ENCODE peak calls at places on chromosomes 7 and 10, in nine cellular contexts. V, P, B, J, Y, L, I, E and T are unnamed samples. For H3K4me1, the result is how much of the 10 kb centered on the place peaks cover.

GRCh38 chr10:27390681-27391080 is 113.4 kb upstream of the RAB18 start:
- DNase-seq in V (no peak), P (no peak), B (no peak), J (peak), Y (no peak), L (no peak), I (no peak), E (no peak), T (no peak)

GRCh38 chr10:5816170-5816569 is 2.9 kb upstream of the GDI2 start:
- DNase-seq in V (peak), P (no peak), B (no peak), J (no peak), Y (no peak), L (no peak), I (no peak), E (no peak), T (no peak)

GRCh38 chr7:128431754-128432153 is 22.0 kb upstream of the IMPDH1 start:
- DNase-seq in V (no peak), P (no peak), B (no peak), J (no peak), Y (no peak), L (no peak), I (no peak), E (no peak), T (no peak)

GRCh38 chr7:29247962-29248236 is 53.3 kb downstream of the CHN2 start:
- DNase-seq in V (no peak), P (no peak), B (no peak), J (no peak), Y (no peak), L (peak), I (no peak), E (no peak), T (no peak)

GRCh38 chr7:30920021-30920583 is 8.4 kb downstream of the AQP1 start:
- DNase-seq in V (no peak), P (peak), B (peak), J (peak), Y (no peak), L (no peak), I (peak), E (peak), T (peak)

GRCh38 chr10:33260403-33261239 is 73.8 kb downstream of the NRP1 start:
- DNase-seq in V (no peak), P (no peak), B (no peak), J (no peak), Y (no peak), L (no peak), I (no peak), E (no peak), T (no peak)

GRCh38 chr10:132551093-132551807 is 13.7 kb downstream of the INPP5A start:
- DNase-seq in V (peak), P (no peak), B (no peak), J (no peak), Y (no peak), L (no peak), I (no peak), E (no peak), T (no peak)

GRCh38 chr7:97011104-97011503 is 5.8 kb downstream of the DLX6 start:
- DNase-seq in V (no peak), P (no peak), B (no peak), J (no peak), Y (no peak), L (no peak), I (no peak), E (no peak), T (no peak)

GRCh38 chr10:22875584-22875983 is 52.3 kb upstream of the ARMC3 start:
- DNase-seq in V (no peak), P (no peak), B (no peak), J (no peak), Y (no peak), L (no peak), I (no peak), E (no peak), T (no peak)

GRCh38 chr7:20798081-20798693 is 11.5 kb upstream of the SP8 start:
- DNase-seq in V (no peak), P (no peak), B (no peak), J (peak), Y (no peak), L (no peak), I (no peak), E (no peak), T (peak)

GRCh38 chr7:30706316-30706715 is 24.1 kb upstream of the CRHR2 start:
- DNase-seq in V (no peak), P (no peak), B (no peak), J (no peak), Y (no peak), L (no peak), I (no peak), E (no peak), T (no peak)

GRCh38 chr10:22615819-22616499 is 98.4 kb downstream of the PIP4K2A start:
- DNase-seq in V (peak), P (no peak), B (peak), J (no peak), Y (peak), L (no peak), I (no peak), E (peak), T (peak)

GRCh38 chr7:118420888-118421287 is 196.4 kb downstream of the ANKRD7 start:
- DNase-seq in V (no peak), P (no peak), B (no peak), J (no peak), Y (no peak), L (no peak), I (no peak), E (no peak), T (no peak)

GRCh38 chr7:29434405-29434804 is 129.2 kb upstream of the PRR15 start:
- DNase-seq in V (no peak), P (no peak), B (no peak), J (no peak), Y (no peak), L (no peak), I (no peak), E (no peak), T (no peak)

GRCh38 chr7:16484453-16485158 is 19.1 kb upstream of the SOSTDC1 start:
- DNase-seq in V (no peak), P (no peak), B (no peak), J (peak), Y (no peak), L (no peak), I (no peak), E (no peak), T (no peak)

GRCh38 chr7:33873981-33874750 is 31.2 kb upstream of the BMPER start:
- DNase-seq in V (no peak), P (no peak), B (no peak), J (peak), Y (no peak), L (peak), I (no peak), E (no peak), T (no peak)

GRCh38 chr10:8453587-8453986 is 399.1 kb downstream of the GATA3 start:
- DNase-seq in V (no peak), P (no peak), B (peak), J (peak), Y (no peak), L (no peak), I (no peak), E (peak), T (peak)

GRCh38 chr10:17387861-17388503 is 66.4 kb downstream of the ST8SIA6 start:
- DNase-seq in V (no peak), P (no peak), B (no peak), J (no peak), Y (no peak), L (no peak), I (no peak), E (no peak), T (no peak)

GRCh38 chr10:130189466-130190064 is 53.4 kb downstream of the GLRX3 start:
- DNase-seq in V (no peak), P (no peak), B (no peak), J (no peak), Y (no peak), L (no peak), I (no peak), E (no peak), T (no peak)

GRCh38 chr7:46301677-46302076 is 380.6 kb upstream of the IGFBP3 start:
- DNase-seq in V (no peak), P (no peak), B (no peak), J (peak), Y (no peak), L (no peak), I (no peak), E (no peak), T (no peak)

GRCh38 chr7:110875346-110875745 is 215.6 kb upstream of the LRRN3 start:
- DNase-seq in V (no peak), P (no peak), B (no peak), J (no peak), Y (no peak), L (no peak), I (no peak), E (no peak), T (no peak)

GRCh38 chr7:30511494-30511893 is 6.9 kb upstream of the GGCT start:
- DNase-seq in V (no peak), P (no peak), B (no peak), J (no peak), Y (no peak), L (no peak), I (no peak), E (no peak), T (no peak)

GRCh38 chr7:149209518-149210269 is 14.3 kb downstream of the ZNF282 start:
- DNase-seq in V (peak), P (peak), B (no peak), J (peak), Y (peak), L (no peak), I (no peak), E (no peak), T (no peak)

GRCh38 chr10:123649672-123650071 is 16.5 kb upstream of the GPR26 start:
- DNase-seq in V (no peak), P (no peak), B (no peak), J (no peak), Y (no peak), L (peak), I (no peak), E (no peak), T (no peak)

GRCh38 chr10:114172776-114173555 is 1.0 kb downstream of the CCDC186 start:
- DNase-seq in V (no peak), P (no peak), B (no peak), J (peak), Y (no peak), L (no peak), I (no peak), E (no peak), T (no peak)

GRCh38 chr7:33261585-33261984 is 132.2 kb downstream of the BBS9 start:
- DNase-seq in V (no peak), P (no peak), B (no peak), J (peak), Y (no peak), L (no peak), I (no peak), E (no peak), T (no peak)

GRCh38 chr10:5942001-5942400 is 35.3 kb downstream of the IL15RA start:
- DNase-seq in V (no peak), P (peak), B (no peak), J (no peak), Y (no peak), L (no peak), I (no peak), E (no peak), T (no peak)

GRCh38 chr10:48501806-48502771 is 102.8 kb downstream of the ARHGAP22 start:
- DNase-seq in V (no peak), P (no peak), B (no peak), J (no peak), Y (no peak), L (peak), I (peak), E (no peak), T (no peak)

GRCh38 chr7:139095194-139095659 is 14.3 kb downstream of the ZC3HAV1 start:
- DNase-seq in V (peak), P (peak), B (peak), J (no peak), Y (peak), L (no peak), I (no peak), E (no peak), T (no peak)

GRCh38 chr7:155804431-155804831 is 7.8 kb downstream of the SHH start:
- DNase-seq in V (no peak), P (no peak), B (no peak), J (no peak), Y (no peak), L (no peak), I (no peak), E (no peak), T (no peak)

GRCh38 chr7:155802906-155803417 is 9.3 kb downstream of the SHH start:
- DNase-seq in V (no peak), P (no peak), B (no peak), J (no peak), Y (no peak), L (no peak), I (no peak), E (no peak), T (peak)

GRCh38 chr7:155804897-155805825 is 7.1 kb downstream of the SHH start:
- DNase-seq in V (no peak), P (no peak), B (no peak), J (peak), Y (no peak), L (no peak), I (peak), E (peak), T (peak)

GRCh38 chr7:155802291-155802690 is 10.0 kb downstream of the SHH start:
- DNase-seq in V (no peak), P (no peak), B (no peak), J (no peak), Y (no peak), L (no peak), I (no peak), E (no peak), T (no peak)

GRCh38 chr7:155803418-155804376 is 8.6 kb downstream of the SHH start:
- DNase-seq in V (no peak), P (no peak), B (no peak), J (peak), Y (no peak), L (no peak), I (no peak), E (no peak), T (peak)
- H3K4me1 ChIP-seq in V (under half), P (under half), B (under half), J (under half), Y (under half), L (under half), I (under half), E (half or more), T (under half)

DNA sequence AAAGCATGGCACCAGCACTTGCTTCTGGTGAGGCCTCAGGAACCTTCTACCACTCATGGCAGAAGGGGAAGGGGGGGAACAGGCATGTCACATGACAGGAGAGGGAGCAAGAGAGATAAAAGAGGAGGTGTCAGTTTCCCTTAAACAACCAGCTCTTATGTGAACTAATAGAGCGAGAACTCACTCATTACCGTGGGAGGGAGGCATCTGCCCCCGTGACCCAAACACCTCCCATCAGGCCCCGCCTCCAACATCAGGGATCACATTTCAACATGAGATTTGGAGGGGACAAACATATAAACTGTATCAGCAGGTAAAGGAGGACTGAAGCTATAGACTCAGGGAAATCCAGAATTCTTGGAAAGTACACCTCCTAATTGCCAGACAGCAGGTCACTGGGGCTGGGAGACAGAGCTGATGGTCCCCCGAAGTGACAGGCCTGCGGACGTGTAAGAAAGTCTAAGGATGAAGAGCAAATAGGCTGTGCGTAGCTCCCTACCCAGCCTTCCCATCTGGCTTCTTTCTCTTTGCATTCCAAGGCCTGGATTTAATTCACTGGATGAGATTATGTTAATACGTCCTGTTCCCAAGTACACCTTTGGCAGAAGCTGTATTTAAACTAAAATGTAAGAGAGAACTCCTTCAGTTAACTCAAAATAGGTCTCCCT is 186.7 kb upstream of the LYZL2 start:
- DNase-seq in V (no peak), P (no peak), B (no peak), J (no peak), Y (no peak), L (no peak), I (no peak), E (no peak), T (no peak)
- H3K4me1 ChIP-seq in V (under half), P (under half), B (under half), J (half or more), Y (under half), L (half or more), I (half or more), E (half or more), T (under half)

GRCh38 chr10:62057872-62058271 is 156.4 kb downstream of the ARID5B start:
- DNase-seq in V (no peak), P (no peak), B (no peak), J (no peak), Y (no peak), L (no peak), I (no peak), E (no peak), T (no peak)

GRCh38 chr10:62058476-62058875 is 157.0 kb downstream of the ARID5B start:
- DNase-seq in V (no peak), P (no peak), B (no peak), J (peak), Y (no peak), L (no peak), I (no peak), E (no peak), T (no peak)

GRCh38 chr10:62059424-62059913 is 158.0 kb downstream of the ARID5B start:
- DNase-seq in V (no peak), P (no peak), B (no peak), J (no peak), Y (no peak), L (no peak), I (no peak), E (no peak), T (no peak)

GRCh38 chr10:62057359-62057758 is 155.9 kb downstream of the ARID5B start:
- DNase-seq in V (no peak), P (no peak), B (no peak), J (peak), Y (no peak), L (no peak), I (no peak), E (no peak), T (no peak)

DNA sequence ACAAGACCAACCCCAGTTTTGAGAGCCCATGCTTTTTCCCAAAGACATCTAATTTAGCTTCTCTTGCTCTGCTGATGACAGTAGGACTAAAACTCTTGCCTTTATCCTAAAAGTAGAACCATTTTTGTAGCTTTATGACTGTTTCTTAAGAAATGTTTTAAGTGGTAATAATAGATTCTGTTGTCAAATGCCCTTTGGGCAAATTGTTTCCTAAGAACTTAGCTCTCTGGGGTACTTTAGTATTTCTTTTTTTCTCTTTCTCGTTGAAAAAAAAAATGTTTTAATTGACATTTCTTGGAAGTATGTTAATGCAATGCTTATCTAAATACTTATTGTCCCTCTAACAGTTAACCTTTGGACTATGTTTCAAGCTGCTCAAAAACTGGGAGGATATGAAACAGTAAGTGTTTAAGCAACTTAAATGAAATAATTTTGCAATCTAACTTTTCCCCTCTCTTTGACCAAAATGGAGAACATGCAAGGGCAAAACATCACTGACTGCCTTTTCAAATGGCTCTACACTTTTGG is 157.5 kb downstream of the ARID5B start:
- DNase-seq in V (no peak), P (no peak), B (no peak), J (peak), Y (no peak), L (no peak), I (no peak), E (no peak), T (no peak)
- H3K4me1 ChIP-seq in V (under half), P (half or more), B (under half), J (half or more), Y (under half), L (half or more), I (under half), E (half or more), T (half or more)

GRCh38 chr7:43749383-43749940 is 9.0 kb upstream of the BLVRA start:
- DNase-seq in V (no peak), P (no peak), B (no peak), J (no peak), Y (no peak), L (no peak), I (no peak), E (no peak), T (no peak)
- H3K4me1 ChIP-seq in V (under half), P (under half), B (under half), J (under half), Y (under half), L (under half), I (under half), E (under half), T (under half)

GRCh38 chr10:79098061-79098460 is 29.3 kb downstream of the ZMIZ1 start:
- DNase-seq in V (no peak), P (no peak), B (no peak), J (no peak), Y (no peak), L (no peak), I (no peak), E (no peak), T (no peak)

GRCh38 chr10:79101560-79101971 is 32.8 kb downstream of the ZMIZ1 start:
- DNase-seq in V (peak), P (no peak), B (no peak), J (no peak), Y (no peak), L (no peak), I (no peak), E (no peak), T (no peak)

GRCh38 chr10:79100761-79101160 is 32.0 kb downstream of the ZMIZ1 start:
- DNase-seq in V (peak), P (no peak), B (no peak), J (no peak), Y (no peak), L (no peak), I (no peak), E (no peak), T (no peak)

GRCh38 chr10:79098596-79099015 is 29.8 kb downstream of the ZMIZ1 start:
- DNase-seq in V (peak), P (no peak), B (no peak), J (peak), Y (no peak), L (no peak), I (no peak), E (no peak), T (no peak)

DNA sequence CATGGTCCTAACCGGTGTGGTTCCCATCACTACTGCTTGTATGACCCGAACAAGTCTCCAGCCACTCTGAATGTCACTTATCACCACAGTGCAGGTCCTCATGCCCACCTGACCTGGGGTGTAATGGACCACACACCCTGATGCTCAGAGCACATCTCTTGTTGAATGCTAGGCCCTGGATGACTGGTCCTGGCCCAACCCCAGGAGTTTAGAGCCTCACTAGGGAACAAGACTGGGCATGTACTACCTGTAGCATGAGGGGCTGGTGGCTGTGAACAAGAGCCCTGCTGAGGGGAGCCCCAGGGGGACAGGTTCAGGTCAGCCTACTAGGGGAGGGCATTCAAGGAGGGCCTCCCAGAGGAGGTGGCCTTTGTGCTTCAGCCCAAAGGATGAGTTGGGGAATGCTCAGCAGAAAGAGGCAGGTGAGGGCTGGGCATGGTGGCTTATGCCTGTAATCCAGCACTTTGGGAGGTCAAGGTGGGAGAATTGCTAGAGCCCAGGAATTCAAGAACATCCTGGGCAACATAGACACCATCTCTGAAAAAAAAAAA is 31.2 kb downstream of the ZMIZ1 start:
- DNase-seq in V (no peak), P (no peak), B (no peak), J (no peak), Y (no peak), L (no peak), I (no peak), E (no peak), T (no peak)
- H3K4me1 ChIP-seq in V (half or more), P (half or more), B (under half), J (half or more), Y (under half), L (half or more), I (half or more), E (half or more), T (half or more)